ENCODE peak calls at places on chromosomes 3 and 15, in seven cellular contexts. G is IMR-90, J is H9, V is neuronal stem cell, N is mesendoderm, P is H1, C is trophoblast cell. T is an unnamed sample.

GRCh38 chr15:78365931-78366330 is 25.8 kb downstream of the CRABP1 start:
- DNase-seq in C (no peak), J (no peak), P (no peak), G (no peak), N (no peak), V (no peak), T (no peak)

GRCh38 chr3:146339262-146339808 is 88.4 kb upstream of the PLSCR4 start:
- DNase-seq in G (no peak), J (no peak), N (no peak), C (no peak), V (no peak), P (no peak), T (no peak)

GRCh38 chr3:183249006-183249718 is 3.9 kb upstream of the B3GNT5 start:
- DNase-seq in N (peak; percentile 76), V (no peak), P (no peak), C (no peak), G (no peak), J (no peak), T (no peak)

GRCh38 chr3:9727743-9728142 is 3.8 kb upstream of the BRPF1 start:
- DNase-seq in J (no peak), N (no peak), P (no peak), V (no peak), G (peak; percentile 47), C (no peak), T (no peak)

GRCh38 chr15:95596487-95596886 is 734.0 kb upstream of the NR2F2 start:
- DNase-seq in P (peak; percentile 19), C (no peak), J (peak; percentile 77), G (no peak), N (peak; percentile 52), V (peak; percentile 35), T (no peak)

GRCh38 chr3:76021376-76021775 is 236.0 kb upstream of the ZNF717 start:
- DNase-seq in N (no peak), G (peak; percentile 23), J (no peak), C (no peak), V (no peak), P (no peak), T (peak; percentile 20)

GRCh38 chr3:107430214-107431047 is 53.2 kb downstream of the CCDC54 start:
- DNase-seq in P (no peak), C (peak; percentile 4), V (peak; percentile 21), N (peak; percentile 47), G (peak; percentile 19), J (peak; percentile 41), T (peak; percentile 62)

GRCh38 chr15:41494190-41494921 is 682 bp downstream of the ITPKA start:
- DNase-seq in V (peak; percentile 58), J (peak; percentile 76), G (no peak), P (no peak), C (no peak), N (peak; percentile 70), T (no peak)

GRCh38 chr3:174581551-174581950 is 277.6 kb upstream of the NAALADL2 start:
- DNase-seq in G (no peak), J (no peak), N (peak; percentile 23), V (no peak), P (no peak), C (no peak), T (no peak)

GRCh38 chr3:191282262-191283215 is 46.7 kb upstream of the CCDC50 start:
- DNase-seq in G (no peak), J (no peak), C (no peak), V (no peak), N (no peak), P (no peak), T (no peak)

GRCh38 chr3:192482809-192483208 is 244.5 kb downstream of the FGF12 start:
- DNase-seq in C (no peak), J (no peak), G (no peak), P (no peak), V (no peak), N (no peak), T (no peak)

GRCh38 chr3:100833483-100833882 is 124.2 kb downstream of the TFG start:
- DNase-seq in N (no peak), P (no peak), C (no peak), J (no peak), V (peak; percentile 17), G (no peak), T (no peak)

GRCh38 chr3:38916706-38917105 is 100.7 kb upstream of the SCN10A start:
- DNase-seq in V (no peak), N (no peak), P (no peak), J (no peak), G (peak; percentile 19), C (no peak), T (peak; percentile 28)
- H3K18ac ChIP-seq in V (no peak overlapping the region), N (no peak overlapping the region), P (no peak overlapping the region), J (no peak overlapping the region), G (no peak overlapping the region), C (no peak overlapping the region), T (no peak overlapping the region)

GRCh38 chr3:3172627-3173026 is 6.9 kb downstream of the CRBN start:
- DNase-seq in C (no peak), P (no peak), N (no peak), V (no peak), J (no peak), G (no peak), T (no peak)
- H3K4me1 ChIP-seq in C (no peaks in the 10 kb centered on the region), P (no peaks in the 10 kb centered on the region), N (no peaks in the 10 kb centered on the region), V (no peaks in the 10 kb centered on the region), J (no peaks in the 10 kb centered on the region), G (no peaks in the 10 kb centered on the region), T (no peaks in the 10 kb centered on the region)

DNA sequence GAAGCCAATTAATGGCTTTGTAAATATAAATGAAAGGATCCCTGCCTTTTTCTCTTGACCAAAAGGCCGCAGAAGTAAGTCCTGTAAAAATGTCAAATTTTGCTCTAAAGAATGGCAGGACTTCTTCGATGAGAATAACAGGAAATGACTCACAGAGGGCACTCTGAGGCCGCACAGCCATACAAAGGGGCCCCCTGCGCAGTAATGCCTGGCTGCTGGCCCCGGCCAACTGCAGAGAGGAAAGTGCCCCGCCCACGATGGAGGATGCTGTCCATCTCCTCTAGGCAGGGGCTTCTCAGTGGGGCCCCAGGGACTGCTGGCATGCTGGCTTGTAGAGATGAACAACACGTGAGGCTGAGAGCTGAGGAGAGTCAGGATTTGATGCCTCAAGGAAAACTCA is 18.1 kb upstream of the SCN10A start:
- DNase-seq in P (peak; percentile 25), C (no peak), G (peak; percentile 81), V (no peak), N (peak; percentile 81), J (peak; percentile 83), T (peak; percentile 81)
- H3K27ac ChIP-seq in P (no peak overlapping the region), C (no peak overlapping the region), G (peak overlapping the region; percentile 59), V (no peak overlapping the region), N (no peak overlapping the region), J (no peak overlapping the region), T (peak overlapping the region; percentile 68)

GRCh38 chr3:68779261-68779660 is 153.1 kb downstream of the TAFA4 start:
- DNase-seq in P (no peak), G (no peak), J (no peak), V (no peak), C (no peak), N (peak; percentile 17), T (no peak)
- H3K18ac ChIP-seq in P (no peak overlapping the region), G (no peak overlapping the region), J (no peak overlapping the region), V (no peak overlapping the region), C (no peak overlapping the region), N (no peak overlapping the region), T (no peak overlapping the region)

GRCh38 chr15:75208501-75209288 is 7.0 kb downstream of the C15orf39 start:
- DNase-seq in N (no peak), V (no peak), C (no peak), P (no peak), J (no peak), G (no peak), T (no peak)
- H3K4me1 ChIP-seq in N (no peaks in the 10 kb centered on the region), V (peaks cover 2% of the 10 kb centered on the region), C (no peaks in the 10 kb centered on the region), P (peaks cover 12% of the 10 kb centered on the region), J (peaks cover 4% of the 10 kb centered on the region), G (no peaks in the 10 kb centered on the region), T (peaks cover 12% of the 10 kb centered on the region)

T was measured in mesenchymal stem cell.